ENCODE peak calls at places on chromosome 21, in eight cellular contexts. One of them, this sample, is unnamed.

GRCh38 chr21:42097860-42098259 is 26.7 kb downstream of the UMODL1 start:
- DNase-seq in osteocyte: peak
- DNase-seq in stimulated activated CD4-positive, alpha-beta T cell treated with anti-CD3 and anti-CD28 coated beads, Interleukin-2, amount 100 ng/mL, for 48 hours: no peak
- DNase-seq in activated CD8-positive, alpha-beta memory T cell treated with anti-CD3 and anti-CD28 coated beads, Interleukin-2, amount 50 U/mL, for 48 hours: no peak
- DNase-seq in effector CD4-positive, alpha-beta T cell: no peak
- DNase-seq in ACHN: peak
- DNase-seq in neuronal stem cell: no peak
- DNase-seq in amniotic epithelial cell: peak
- DNase-seq in this sample: peak

GRCh38 chr21:25283720-25284119 is 323.6 kb downstream of the MRPL39 start:
- DNase-seq in activated CD8-positive, alpha-beta memory T cell treated with anti-CD3 and anti-CD28 coated beads, Interleukin-2, amount 50 U/mL, for 48 hours: no peak
- DNase-seq in ACHN: peak
- DNase-seq in amniotic epithelial cell: peak
- DNase-seq in osteocyte: no peak
- DNase-seq in neuronal stem cell: peak
- DNase-seq in stimulated activated CD4-positive, alpha-beta T cell treated with anti-CD3 and anti-CD28 coated beads, Interleukin-2, amount 100 ng/mL, for 48 hours: no peak
- DNase-seq in effector CD4-positive, alpha-beta T cell: no peak
- DNase-seq in this sample: peak

GRCh38 chr21:33266784-33267135 is 593 bp downstream of the IL10RB start:
- DNase-seq in amniotic epithelial cell: no peak
- DNase-seq in effector CD4-positive, alpha-beta T cell: peak
- DNase-seq in activated CD8-positive, alpha-beta memory T cell treated with anti-CD3 and anti-CD28 coated beads, Interleukin-2, amount 50 U/mL, for 48 hours: peak
- DNase-seq in neuronal stem cell: no peak
- DNase-seq in ACHN: no peak
- DNase-seq in osteocyte: no peak
- DNase-seq in stimulated activated CD4-positive, alpha-beta T cell treated with anti-CD3 and anti-CD28 coated beads, Interleukin-2, amount 100 ng/mL, for 48 hours: peak
- DNase-seq in this sample: no peak

GRCh38 chr21:36169465-36170128 is 13.0 kb downstream of the DOP1B start:
- DNase-seq in amniotic epithelial cell: no peak
- DNase-seq in activated CD8-positive, alpha-beta memory T cell treated with anti-CD3 and anti-CD28 coated beads, Interleukin-2, amount 50 U/mL, for 48 hours: no peak
- DNase-seq in neuronal stem cell: no peak
- DNase-seq in effector CD4-positive, alpha-beta T cell: no peak
- DNase-seq in stimulated activated CD4-positive, alpha-beta T cell treated with anti-CD3 and anti-CD28 coated beads, Interleukin-2, amount 100 ng/mL, for 48 hours: no peak
- DNase-seq in osteocyte: no peak
- DNase-seq in ACHN: no peak
- DNase-seq in this sample: no peak

GRCh38 chr21:34762761-34763160 is 94.0 kb downstream of the CLIC6 start:
- DNase-seq in ACHN: no peak
- DNase-seq in osteocyte: peak
- DNase-seq in activated CD8-positive, alpha-beta memory T cell treated with anti-CD3 and anti-CD28 coated beads, Interleukin-2, amount 50 U/mL, for 48 hours: no peak
- DNase-seq in amniotic epithelial cell: peak
- DNase-seq in effector CD4-positive, alpha-beta T cell: no peak
- DNase-seq in stimulated activated CD4-positive, alpha-beta T cell treated with anti-CD3 and anti-CD28 coated beads, Interleukin-2, amount 100 ng/mL, for 48 hours: no peak
- DNase-seq in neuronal stem cell: no peak
- DNase-seq in this sample: no peak

GRCh38 chr21:19256934-19257660 is 853.5 kb upstream of the TMPRSS15 start:
- DNase-seq in ACHN: no peak
- DNase-seq in stimulated activated CD4-positive, alpha-beta T cell treated with anti-CD3 and anti-CD28 coated beads, Interleukin-2, amount 100 ng/mL, for 48 hours: no peak
- DNase-seq in activated CD8-positive, alpha-beta memory T cell treated with anti-CD3 and anti-CD28 coated beads, Interleukin-2, amount 50 U/mL, for 48 hours: no peak
- DNase-seq in osteocyte: no peak
- DNase-seq in neuronal stem cell: no peak
- DNase-seq in effector CD4-positive, alpha-beta T cell: no peak
- DNase-seq in amniotic epithelial cell: no peak
- DNase-seq in this sample: no peak

GRCh38 chr21:25911730-25912401 is 177.1 kb downstream of the GABPA start:
- DNase-seq in ACHN: no peak
- DNase-seq in amniotic epithelial cell: no peak
- DNase-seq in osteocyte: no peak
- DNase-seq in effector CD4-positive, alpha-beta T cell: no peak
- DNase-seq in stimulated activated CD4-positive, alpha-beta T cell treated with anti-CD3 and anti-CD28 coated beads, Interleukin-2, amount 100 ng/mL, for 48 hours: no peak
- DNase-seq in neuronal stem cell: no peak
- DNase-seq in activated CD8-positive, alpha-beta memory T cell treated with anti-CD3 and anti-CD28 coated beads, Interleukin-2, amount 50 U/mL, for 48 hours: no peak
- DNase-seq in this sample: peak

GRCh38 chr21:46597031-46597430 is 7.9 kb downstream of the S100B start:
- DNase-seq in amniotic epithelial cell: no peak
- DNase-seq in stimulated activated CD4-positive, alpha-beta T cell treated with anti-CD3 and anti-CD28 coated beads, Interleukin-2, amount 100 ng/mL, for 48 hours: no peak
- DNase-seq in activated CD8-positive, alpha-beta memory T cell treated with anti-CD3 and anti-CD28 coated beads, Interleukin-2, amount 50 U/mL, for 48 hours: no peak
- DNase-seq in neuronal stem cell: no peak
- DNase-seq in ACHN: no peak
- DNase-seq in osteocyte: no peak
- DNase-seq in effector CD4-positive, alpha-beta T cell: no peak
- DNase-seq in this sample: no peak

GRCh38 chr21:16587141-16587570 is 857.4 kb downstream of the USP25 start:
- DNase-seq in osteocyte: no peak
- DNase-seq in stimulated activated CD4-positive, alpha-beta T cell treated with anti-CD3 and anti-CD28 coated beads, Interleukin-2, amount 100 ng/mL, for 48 hours: no peak
- DNase-seq in activated CD8-positive, alpha-beta memory T cell treated with anti-CD3 and anti-CD28 coated beads, Interleukin-2, amount 50 U/mL, for 48 hours: no peak
- DNase-seq in effector CD4-positive, alpha-beta T cell: no peak
- DNase-seq in ACHN: peak
- DNase-seq in amniotic epithelial cell: peak
- DNase-seq in neuronal stem cell: no peak
- DNase-seq in this sample: peak

GRCh38 chr21:42117229-42118048 is 46.3 kb downstream of the UMODL1 start:
- DNase-seq in ACHN: peak
- DNase-seq in activated CD8-positive, alpha-beta memory T cell treated with anti-CD3 and anti-CD28 coated beads, Interleukin-2, amount 50 U/mL, for 48 hours: peak
- DNase-seq in osteocyte: peak
- DNase-seq in amniotic epithelial cell: peak
- DNase-seq in neuronal stem cell: peak
- DNase-seq in stimulated activated CD4-positive, alpha-beta T cell treated with anti-CD3 and anti-CD28 coated beads, Interleukin-2, amount 100 ng/mL, for 48 hours: peak
- DNase-seq in effector CD4-positive, alpha-beta T cell: peak
- DNase-seq in this sample: peak

GRCh38 chr21:19420607-19421006 is 1017.0 kb upstream of the TMPRSS15 start:
- DNase-seq in osteocyte: no peak
- DNase-seq in activated CD8-positive, alpha-beta memory T cell treated with anti-CD3 and anti-CD28 coated beads, Interleukin-2, amount 50 U/mL, for 48 hours: no peak
- DNase-seq in ACHN: no peak
- DNase-seq in effector CD4-positive, alpha-beta T cell: no peak
- DNase-seq in amniotic epithelial cell: no peak
- DNase-seq in neuronal stem cell: no peak
- DNase-seq in stimulated activated CD4-positive, alpha-beta T cell treated with anti-CD3 and anti-CD28 coated beads, Interleukin-2, amount 100 ng/mL, for 48 hours: no peak
- DNase-seq in this sample: no peak

GRCh38 chr21:33993286-33994231 is 78.0 kb upstream of the ATP5PO start:
- DNase-seq in effector CD4-positive, alpha-beta T cell: no peak
- DNase-seq in amniotic epithelial cell: no peak
- DNase-seq in neuronal stem cell: no peak
- DNase-seq in stimulated activated CD4-positive, alpha-beta T cell treated with anti-CD3 and anti-CD28 coated beads, Interleukin-2, amount 100 ng/mL, for 48 hours: no peak
- DNase-seq in ACHN: no peak
- DNase-seq in activated CD8-positive, alpha-beta memory T cell treated with anti-CD3 and anti-CD28 coated beads, Interleukin-2, amount 50 U/mL, for 48 hours: no peak
- DNase-seq in osteocyte: no peak
- DNase-seq in this sample: peak

GRCh38 chr21:41634211-41634694 is 126.3 kb upstream of the TMPRSS2 start:
- DNase-seq in ACHN: no peak
- DNase-seq in amniotic epithelial cell: no peak
- DNase-seq in activated CD8-positive, alpha-beta memory T cell treated with anti-CD3 and anti-CD28 coated beads, Interleukin-2, amount 50 U/mL, for 48 hours: no peak
- DNase-seq in effector CD4-positive, alpha-beta T cell: no peak
- DNase-seq in stimulated activated CD4-positive, alpha-beta T cell treated with anti-CD3 and anti-CD28 coated beads, Interleukin-2, amount 100 ng/mL, for 48 hours: no peak
- DNase-seq in neuronal stem cell: no peak
- DNase-seq in osteocyte: no peak
- DNase-seq in this sample: no peak

GRCh38 chr21:42558846-42559245 is 45.2 kb downstream of the SLC37A1 start:
- DNase-seq in ACHN: no peak
- DNase-seq in amniotic epithelial cell: no peak
- DNase-seq in stimulated activated CD4-positive, alpha-beta T cell treated with anti-CD3 and anti-CD28 coated beads, Interleukin-2, amount 100 ng/mL, for 48 hours: no peak
- DNase-seq in osteocyte: no peak
- DNase-seq in activated CD8-positive, alpha-beta memory T cell treated with anti-CD3 and anti-CD28 coated beads, Interleukin-2, amount 50 U/mL, for 48 hours: no peak
- DNase-seq in effector CD4-positive, alpha-beta T cell: no peak
- DNase-seq in neuronal stem cell: no peak
- DNase-seq in this sample: no peak

GRCh38 chr21:45988366-45989347 is 7.1 kb downstream of the COL6A1 start:
- DNase-seq in neuronal stem cell: no peak
- DNase-seq in effector CD4-positive, alpha-beta T cell: no peak
- DNase-seq in activated CD8-positive, alpha-beta memory T cell treated with anti-CD3 and anti-CD28 coated beads, Interleukin-2, amount 50 U/mL, for 48 hours: no peak
- DNase-seq in amniotic epithelial cell: no peak
- DNase-seq in ACHN: no peak
- DNase-seq in stimulated activated CD4-positive, alpha-beta T cell treated with anti-CD3 and anti-CD28 coated beads, Interleukin-2, amount 100 ng/mL, for 48 hours: no peak
- DNase-seq in osteocyte: no peak
- DNase-seq in this sample: no peak

GRCh38 chr21:15752763-15753407 is 23.1 kb downstream of the USP25 start:
- DNase-seq in stimulated activated CD4-positive, alpha-beta T cell treated with anti-CD3 and anti-CD28 coated beads, Interleukin-2, amount 100 ng/mL, for 48 hours: no peak
- DNase-seq in effector CD4-positive, alpha-beta T cell: no peak
- DNase-seq in activated CD8-positive, alpha-beta memory T cell treated with anti-CD3 and anti-CD28 coated beads, Interleukin-2, amount 50 U/mL, for 48 hours: no peak
- DNase-seq in neuronal stem cell: no peak
- DNase-seq in ACHN: no peak
- DNase-seq in amniotic epithelial cell: no peak
- DNase-seq in osteocyte: no peak
- DNase-seq in this sample: no peak

GRCh38 chr21:38520511-38520910 is 22.2 kb upstream of the ERG start:
- DNase-seq in ACHN: no peak
- DNase-seq in effector CD4-positive, alpha-beta T cell: no peak
- DNase-seq in osteocyte: no peak
- DNase-seq in amniotic epithelial cell: no peak
- DNase-seq in neuronal stem cell: no peak
- DNase-seq in stimulated activated CD4-positive, alpha-beta T cell treated with anti-CD3 and anti-CD28 coated beads, Interleukin-2, amount 100 ng/mL, for 48 hours: no peak
- DNase-seq in activated CD8-positive, alpha-beta memory T cell treated with anti-CD3 and anti-CD28 coated beads, Interleukin-2, amount 50 U/mL, for 48 hours: no peak
- DNase-seq in this sample: no peak

GRCh38 chr21:15140321-15141019 is 75.7 kb upstream of the NRIP1 start:
- DNase-seq in ACHN: peak
- DNase-seq in effector CD4-positive, alpha-beta T cell: no peak
- DNase-seq in stimulated activated CD4-positive, alpha-beta T cell treated with anti-CD3 and anti-CD28 coated beads, Interleukin-2, amount 100 ng/mL, for 48 hours: no peak
- DNase-seq in amniotic epithelial cell: no peak
- DNase-seq in activated CD8-positive, alpha-beta memory T cell treated with anti-CD3 and anti-CD28 coated beads, Interleukin-2, amount 50 U/mL, for 48 hours: no peak
- DNase-seq in osteocyte: no peak
- DNase-seq in neuronal stem cell: no peak
- DNase-seq in this sample: peak

GRCh38 chr21:28991861-28992525 is 684 bp downstream of the LTN1 start:
- DNase-seq in stimulated activated CD4-positive, alpha-beta T cell treated with anti-CD3 and anti-CD28 coated beads, Interleukin-2, amount 100 ng/mL, for 48 hours: no peak
- DNase-seq in ACHN: peak
- DNase-seq in activated CD8-positive, alpha-beta memory T cell treated with anti-CD3 and anti-CD28 coated beads, Interleukin-2, amount 50 U/mL, for 48 hours: no peak
- DNase-seq in amniotic epithelial cell: no peak
- DNase-seq in neuronal stem cell: no peak
- DNase-seq in osteocyte: no peak
- DNase-seq in effector CD4-positive, alpha-beta T cell: no peak
- DNase-seq in this sample: no peak

GRCh38 chr21:41821081-41821755 is 54.4 kb upstream of the RIPK4 start:
- DNase-seq in effector CD4-positive, alpha-beta T cell: no peak
- DNase-seq in amniotic epithelial cell: no peak
- DNase-seq in activated CD8-positive, alpha-beta memory T cell treated with anti-CD3 and anti-CD28 coated beads, Interleukin-2, amount 50 U/mL, for 48 hours: no peak
- DNase-seq in ACHN: no peak
- DNase-seq in neuronal stem cell: no peak
- DNase-seq in osteocyte: no peak
- DNase-seq in stimulated activated CD4-positive, alpha-beta T cell treated with anti-CD3 and anti-CD28 coated beads, Interleukin-2, amount 100 ng/mL, for 48 hours: no peak
- DNase-seq in this sample: no peak

This sample was measured in endothelial cell of umbilical vein.